ENCODE peak calls at places on chromosome 13, in seven cellular contexts. One of them, this sample, is unnamed.

GRCh38 chr13:24292476-24292875 is 16.9 kb upstream of the C1QTNF9 start:
- DNase-seq in H54: no peak
- DNase-seq in H1: no peak
- DNase-seq in Peyer's patch: no peak
- DNase-seq in tibial nerve: no peak
- DNase-seq in ovary: no peak
- DNase-seq in IMR-90: no peak
- DNase-seq in this sample: no peak

GRCh38 chr13:100382787-100383186 is 205.8 kb downstream of the GGACT start:
- DNase-seq in H54: no peak
- DNase-seq in H1: no peak
- DNase-seq in Peyer's patch: no peak
- DNase-seq in tibial nerve: no peak
- DNase-seq in ovary: no peak
- DNase-seq in IMR-90: peak
- DNase-seq in this sample: no peak

GRCh38 chr13:32415019-32415418 is 12.9 kb downstream of the N4BP2L1 start:
- DNase-seq in H54: no peak
- DNase-seq in H1: no peak
- DNase-seq in Peyer's patch: no peak
- DNase-seq in tibial nerve: no peak
- DNase-seq in ovary: no peak
- DNase-seq in IMR-90: no peak
- DNase-seq in this sample: no peak

GRCh38 chr13:93776936-93777335 is 550.3 kb downstream of the GPC6 start:
- DNase-seq in H54: no peak
- DNase-seq in H1: no peak
- DNase-seq in Peyer's patch: no peak
- DNase-seq in tibial nerve: no peak
- DNase-seq in ovary: no peak
- DNase-seq in IMR-90: peak
- DNase-seq in this sample: no peak

GRCh38 chr13:80048802-80049201 is 292.1 kb downstream of the SPRY2 start:
- DNase-seq in H54: peak
- DNase-seq in H1: no peak
- DNase-seq in Peyer's patch: peak
- DNase-seq in tibial nerve: peak
- DNase-seq in ovary: peak
- DNase-seq in IMR-90: peak
- DNase-seq in this sample: peak

GRCh38 chr13:21232196-21232595 is 55.7 kb downstream of the MRPL57 start:
- DNase-seq in H54: no peak
- DNase-seq in H1: no peak
- DNase-seq in Peyer's patch: no peak
- DNase-seq in tibial nerve: peak
- DNase-seq in ovary: peak
- DNase-seq in IMR-90: peak
- DNase-seq in this sample: no peak

GRCh38 chr13:108777421-108778420 is 148.3 kb downstream of the MYO16 start:
- DNase-seq in H54: no peak
- DNase-seq in H1: no peak
- DNase-seq in Peyer's patch: no peak
- DNase-seq in tibial nerve: no peak
- DNase-seq in ovary: no peak
- DNase-seq in IMR-90: peak
- DNase-seq in this sample: no peak

GRCh38 chr13:99656843-99657506 is 155.7 kb downstream of the TM9SF2 start:
- DNase-seq in H54: no peak
- DNase-seq in H1: no peak
- DNase-seq in Peyer's patch: no peak
- DNase-seq in tibial nerve: no peak
- DNase-seq in ovary: no peak
- DNase-seq in IMR-90: no peak
- DNase-seq in this sample: no peak

GRCh38 chr13:28012896-28013295 is 24.4 kb upstream of the URAD start:
- DNase-seq in H54: no peak
- DNase-seq in H1: no peak
- DNase-seq in Peyer's patch: no peak
- DNase-seq in tibial nerve: no peak
- DNase-seq in ovary: no peak
- DNase-seq in IMR-90: no peak
- DNase-seq in this sample: no peak

GRCh38 chr13:97388385-97388784 is 45.6 kb upstream of the RAP2A start:
- DNase-seq in H54: no peak
- DNase-seq in H1: no peak
- DNase-seq in Peyer's patch: no peak
- DNase-seq in tibial nerve: no peak
- DNase-seq in ovary: no peak
- DNase-seq in IMR-90: no peak
- DNase-seq in this sample: no peak

GRCh38 chr13:35475131-35475959 is 1.1 kb downstream of the MAB21L1 start:
- DNase-seq in H54: peak
- DNase-seq in H1: peak
- DNase-seq in Peyer's patch: no peak
- DNase-seq in tibial nerve: peak
- DNase-seq in ovary: peak
- DNase-seq in IMR-90: peak
- DNase-seq in this sample: peak

GRCh38 chr13:75129331-75129730 is 352.6 kb downstream of the TBC1D4 start:
- DNase-seq in H54: no peak
- DNase-seq in H1: no peak
- DNase-seq in Peyer's patch: no peak
- DNase-seq in tibial nerve: no peak
- DNase-seq in ovary: no peak
- DNase-seq in IMR-90: no peak
- DNase-seq in this sample: no peak

GRCh38 chr13:75137911-75138571 is 343.9 kb downstream of the TBC1D4 start:
- DNase-seq in H54: no peak
- DNase-seq in H1: no peak
- DNase-seq in Peyer's patch: no peak
- DNase-seq in tibial nerve: no peak
- DNase-seq in ovary: no peak
- DNase-seq in IMR-90: no peak
- DNase-seq in this sample: no peak

GRCh38 chr13:75136151-75136550 is 345.8 kb downstream of the TBC1D4 start:
- DNase-seq in H54: no peak
- DNase-seq in H1: no peak
- DNase-seq in Peyer's patch: no peak
- DNase-seq in tibial nerve: no peak
- DNase-seq in ovary: no peak
- DNase-seq in IMR-90: no peak
- DNase-seq in this sample: no peak

GRCh38 chr13:75135325-75135825 is 346.6 kb downstream of the TBC1D4 start:
- DNase-seq in H54: peak
- DNase-seq in H1: no peak
- DNase-seq in Peyer's patch: no peak
- DNase-seq in tibial nerve: no peak
- DNase-seq in ovary: no peak
- DNase-seq in IMR-90: peak
- DNase-seq in this sample: no peak

GRCh38 chr13:75132800-75133695 is 348.9 kb downstream of the TBC1D4 start:
- DNase-seq in H54: no peak
- DNase-seq in H1: no peak
- DNase-seq in Peyer's patch: no peak
- DNase-seq in tibial nerve: no peak
- DNase-seq in ovary: no peak
- DNase-seq in IMR-90: no peak
- DNase-seq in this sample: no peak
- TF ChIP-seq POLR2A in H54: peak
- TF ChIP-seq POLR2A in H1: no peak
- TF ChIP-seq POLR2A in Peyer's patch: no peak
- TF ChIP-seq POLR2A in tibial nerve: no peak
- TF ChIP-seq POLR2A in ovary: no peak
- TF ChIP-seq POLR2A in IMR-90: no peak
- TF ChIP-seq POLR2A in this sample: no peak

GRCh38 chr13:38349386-38350113 is at the start of gene UFM1:
- DNase-seq in H54: peak
- DNase-seq in H1: peak
- DNase-seq in Peyer's patch: peak
- DNase-seq in tibial nerve: peak
- DNase-seq in ovary: peak
- DNase-seq in IMR-90: peak
- DNase-seq in this sample: peak
- TF ChIP-seq POLR2A in H54: peak
- TF ChIP-seq POLR2A in H1: no peak
- TF ChIP-seq POLR2A in Peyer's patch: peak
- TF ChIP-seq POLR2A in tibial nerve: peak
- TF ChIP-seq POLR2A in ovary: peak
- TF ChIP-seq POLR2A in IMR-90: peak
- TF ChIP-seq POLR2A in this sample: peak

GRCh38 chr13:102800145-102801041 is 1.5 kb downstream of the BIVM start:
- DNase-seq in H54: peak
- DNase-seq in H1: peak
- DNase-seq in Peyer's patch: peak
- DNase-seq in tibial nerve: peak
- DNase-seq in ovary: peak
- DNase-seq in IMR-90: peak
- DNase-seq in this sample: peak
- TF ChIP-seq POLR2A in H54: peak
- TF ChIP-seq POLR2A in H1: no peak
- TF ChIP-seq POLR2A in Peyer's patch: no peak
- TF ChIP-seq POLR2A in tibial nerve: no peak
- TF ChIP-seq POLR2A in ovary: no peak
- TF ChIP-seq POLR2A in IMR-90: peak
- TF ChIP-seq POLR2A in this sample: no peak

DNA sequence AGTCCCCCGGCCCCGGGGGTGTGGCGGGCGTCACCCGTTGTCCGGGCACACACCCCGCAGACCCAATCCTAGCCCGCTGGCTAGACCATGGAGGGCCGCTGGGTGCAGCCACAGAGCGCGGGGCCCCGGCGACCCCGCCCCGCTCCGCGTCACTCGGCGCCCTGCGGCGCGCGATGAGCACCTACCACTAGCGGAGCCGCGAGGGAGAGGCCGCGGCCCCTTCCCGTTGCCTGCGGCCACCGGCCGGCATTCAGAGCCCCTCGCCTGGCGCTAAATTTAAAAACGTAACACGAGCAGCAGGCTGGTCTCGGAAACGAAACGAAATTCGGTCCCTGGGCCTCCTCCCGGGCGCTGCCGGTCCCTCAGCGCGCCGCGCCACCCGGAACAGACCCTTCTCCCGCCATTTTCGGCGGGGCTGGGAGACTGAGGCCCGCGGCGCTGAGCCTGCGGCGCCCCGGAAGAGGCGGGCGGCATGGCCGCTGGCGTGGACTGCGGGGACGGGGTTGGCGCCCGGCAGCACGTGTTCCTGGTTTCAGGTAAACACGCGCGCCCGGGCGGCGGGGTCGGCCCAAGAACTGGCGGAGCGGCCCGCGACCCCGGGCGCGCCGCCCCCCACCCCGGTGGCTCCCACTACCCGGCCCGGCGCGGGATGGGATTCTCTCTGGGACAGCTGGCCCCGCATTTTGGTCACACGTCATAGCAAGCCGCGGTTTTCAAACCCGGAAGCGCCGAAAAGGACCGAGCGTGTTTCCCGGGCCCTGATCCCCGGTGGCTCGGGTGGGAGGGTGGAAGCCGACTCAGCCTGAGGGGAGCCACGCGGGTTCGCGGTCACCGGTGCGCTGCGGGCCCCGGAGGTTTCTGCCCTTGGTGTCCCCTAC is at the start of gene RNASEH2B:
- DNase-seq in H54: peak
- DNase-seq in H1: peak
- DNase-seq in Peyer's patch: peak
- DNase-seq in tibial nerve: peak
- DNase-seq in ovary: peak
- DNase-seq in IMR-90: peak
- DNase-seq in this sample: peak
- TF ChIP-seq POLR2A in H54: peak
- TF ChIP-seq POLR2A in H1: peak
- TF ChIP-seq POLR2A in Peyer's patch: peak
- TF ChIP-seq POLR2A in tibial nerve: peak
- TF ChIP-seq POLR2A in ovary: peak
- TF ChIP-seq POLR2A in IMR-90: peak
- TF ChIP-seq POLR2A in this sample: peak

GRCh38 chr13:43019811-43020210 is 3.6 kb upstream of the DNAJC15 start:
- DNase-seq in H54: no peak
- DNase-seq in H1: no peak
- DNase-seq in Peyer's patch: no peak
- DNase-seq in tibial nerve: no peak
- DNase-seq in ovary: no peak
- DNase-seq in IMR-90: no peak
- DNase-seq in this sample: no peak

GRCh38 chr13:43020794-43021193 is 2.6 kb upstream of the DNAJC15 start:
- DNase-seq in H54: no peak
- DNase-seq in H1: no peak
- DNase-seq in Peyer's patch: no peak
- DNase-seq in tibial nerve: no peak
- DNase-seq in ovary: no peak
- DNase-seq in IMR-90: no peak
- DNase-seq in this sample: no peak

GRCh38 chr13:43021926-43022670 is 1.3 kb upstream of the DNAJC15 start:
- DNase-seq in H54: no peak
- DNase-seq in H1: no peak
- DNase-seq in Peyer's patch: no peak
- DNase-seq in tibial nerve: no peak
- DNase-seq in ovary: no peak
- DNase-seq in IMR-90: peak
- DNase-seq in this sample: no peak

GRCh38 chr13:43026262-43026661 is 2.9 kb downstream of the DNAJC15 start:
- DNase-seq in H54: no peak
- DNase-seq in H1: no peak
- DNase-seq in Peyer's patch: no peak
- DNase-seq in tibial nerve: no peak
- DNase-seq in ovary: no peak
- DNase-seq in IMR-90: no peak
- DNase-seq in this sample: no peak

GRCh38 chr13:43023244-43023931 is at the start of gene DNAJC15:
- DNase-seq in H54: no peak
- DNase-seq in H1: peak
- DNase-seq in Peyer's patch: peak
- DNase-seq in tibial nerve: peak
- DNase-seq in ovary: peak
- DNase-seq in IMR-90: peak
- DNase-seq in this sample: peak
- TF ChIP-seq POLR2A in H54: peak
- TF ChIP-seq POLR2A in H1: peak
- TF ChIP-seq POLR2A in Peyer's patch: peak
- TF ChIP-seq POLR2A in tibial nerve: peak
- TF ChIP-seq POLR2A in ovary: no peak
- TF ChIP-seq POLR2A in IMR-90: peak
- TF ChIP-seq POLR2A in this sample: peak

DNA sequence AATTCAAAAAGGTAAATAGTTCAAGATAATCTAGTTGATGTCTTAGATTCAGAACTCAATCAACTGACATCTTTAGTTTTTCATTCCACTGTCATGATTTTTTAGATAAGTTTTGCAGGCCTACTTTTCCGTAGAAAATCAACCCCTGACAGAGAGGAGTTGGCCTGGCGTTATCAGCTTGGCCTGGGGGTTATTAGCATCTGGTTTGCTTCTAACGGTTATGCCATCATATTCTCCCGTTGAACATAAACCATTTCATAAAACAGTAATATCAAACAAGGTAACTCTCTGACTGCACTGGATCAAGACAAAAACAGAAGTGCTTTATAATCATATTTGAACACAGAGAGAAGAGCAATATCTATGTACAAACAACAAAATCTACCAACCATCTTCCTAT is 130.8 kb upstream of the PCDH20 start:
- DNase-seq in H54: no peak
- DNase-seq in H1: no peak
- DNase-seq in Peyer's patch: no peak
- DNase-seq in tibial nerve: no peak
- DNase-seq in ovary: no peak
- DNase-seq in IMR-90: no peak
- DNase-seq in this sample: no peak
- TF ChIP-seq POLR2A in H54: no peak
- TF ChIP-seq POLR2A in H1: no peak
- TF ChIP-seq POLR2A in Peyer's patch: no peak
- TF ChIP-seq POLR2A in tibial nerve: no peak
- TF ChIP-seq POLR2A in ovary: no peak
- TF ChIP-seq POLR2A in IMR-90: no peak
- TF ChIP-seq POLR2A in this sample: no peak

This sample was measured in gastrocnemius medialis.